ENCODE peak calls at places on chromosomes 12 and 14, in five cellular contexts. One of them, this sample, is unnamed. For H3K4me1, the result is how much of the 10 kb centered on the place peaks cover.

GRCh38 chr14:101521306-101521935 is 39.9 kb upstream of the DIO3 start:
- DNase-seq in PC-3: no peak
- DNase-seq in HCT116: no peak
- DNase-seq in H9: no peak
- DNase-seq in A549: no peak
- DNase-seq in this sample: no peak

GRCh38 chr12:25712169-25712568 is 159.1 kb upstream of the LMNTD1 start:
- DNase-seq in H9: no peak
- DNase-seq in HCT116: no peak
- DNase-seq in PC-3: no peak
- DNase-seq in A549: no peak
- DNase-seq in this sample: no peak

GRCh38 chr14:81400202-81400678 is at the start of gene STON2:
- DNase-seq in PC-3: peak
- DNase-seq in A549: peak
- DNase-seq in H9: no peak
- DNase-seq in HCT116: peak
- DNase-seq in this sample: no peak

GRCh38 chr14:20627337-20628032 is 14.0 kb downstream of the OR6S1 start:
- DNase-seq in A549: no peak
- DNase-seq in HCT116: no peak
- DNase-seq in H9: no peak
- DNase-seq in PC-3: peak
- DNase-seq in this sample: no peak

GRCh38 chr12:130764475-130765185 is 48.5 kb upstream of the RIMBP2 start:
- DNase-seq in A549: peak
- DNase-seq in PC-3: peak
- DNase-seq in H9: no peak
- DNase-seq in HCT116: peak
- DNase-seq in this sample: peak

GRCh38 chr14:90388437-90388836 is 8.4 kb upstream of the CALM1 start:
- DNase-seq in HCT116: peak
- DNase-seq in PC-3: peak
- DNase-seq in H9: peak
- DNase-seq in A549: peak
- DNase-seq in this sample: no peak

GRCh38 chr12:81208193-81208946 is 130.5 kb downstream of the ACSS3 start:
- DNase-seq in PC-3: no peak
- DNase-seq in A549: no peak
- DNase-seq in HCT116: no peak
- DNase-seq in H9: no peak
- DNase-seq in this sample: no peak

GRCh38 chr12:106953352-106954260 is 2.1 kb upstream of the TMEM263 start:
- DNase-seq in A549: no peak
- DNase-seq in HCT116: no peak
- DNase-seq in PC-3: peak
- DNase-seq in H9: no peak
- DNase-seq in this sample: no peak

GRCh38 chr12:71152838-71153237 is 5.0 kb downstream of the TSPAN8 start:
- DNase-seq in A549: no peak
- DNase-seq in H9: no peak
- DNase-seq in HCT116: no peak
- DNase-seq in PC-3: peak
- DNase-seq in this sample: no peak

GRCh38 chr12:93279849-93280412 is 97.8 kb upstream of the NUDT4 start:
- DNase-seq in A549: no peak
- DNase-seq in HCT116: no peak
- DNase-seq in H9: no peak
- DNase-seq in PC-3: peak
- DNase-seq in this sample: no peak

GRCh38 chr12:126189856-126190255 is 1124.6 kb downstream of the AACS start:
- DNase-seq in HCT116: no peak
- DNase-seq in A549: no peak
- DNase-seq in PC-3: no peak
- DNase-seq in H9: no peak
- DNase-seq in this sample: no peak

GRCh38 chr14:69726761-69727511 is 40.0 kb upstream of the SRSF5 start:
- DNase-seq in H9: peak
- DNase-seq in A549: peak
- DNase-seq in HCT116: no peak
- DNase-seq in PC-3: peak
- DNase-seq in this sample: peak

GRCh38 chr14:64671591-64671990 is 32.6 kb upstream of the PLEKHG3 start:
- DNase-seq in A549: peak
- DNase-seq in HCT116: peak
- DNase-seq in PC-3: peak
- DNase-seq in H9: no peak
- DNase-seq in this sample: peak

GRCh38 chr14:35932136-35932535 is 106.0 kb downstream of the BRMS1L start:
- DNase-seq in PC-3: no peak
- DNase-seq in HCT116: no peak
- DNase-seq in A549: no peak
- DNase-seq in H9: no peak
- DNase-seq in this sample: no peak

GRCh38 chr12:14853966-14854365 is 10.6 kb upstream of the ART4 start:
- DNase-seq in A549: no peak
- DNase-seq in PC-3: no peak
- DNase-seq in HCT116: no peak
- DNase-seq in H9: no peak
- DNase-seq in this sample: no peak

GRCh38 chr14:66008631-66009030 is 477.5 kb upstream of the CCDC196 start:
- DNase-seq in PC-3: no peak
- DNase-seq in HCT116: no peak
- DNase-seq in A549: no peak
- DNase-seq in H9: no peak
- DNase-seq in this sample: no peak

GRCh38 chr14:60506462-60506984 is 2.4 kb upstream of the SIX6 start:
- DNase-seq in HCT116: no peak
- DNase-seq in H9: peak
- DNase-seq in PC-3: no peak
- DNase-seq in A549: no peak
- DNase-seq in this sample: no peak

GRCh38 chr14:52110441-52111086 is 41.7 kb upstream of the NID2 start:
- DNase-seq in HCT116: no peak
- DNase-seq in PC-3: peak
- DNase-seq in H9: no peak
- DNase-seq in A549: peak
- DNase-seq in this sample: no peak

GRCh38 chr12:112433551-112433950 is 14.8 kb downstream of the PTPN11 start:
- DNase-seq in H9: no peak
- DNase-seq in HCT116: no peak
- DNase-seq in PC-3: no peak
- DNase-seq in A549: no peak
- DNase-seq in this sample: no peak

GRCh38 chr14:68394719-68395117 is 398.1 kb downstream of the ZFP36L1 start:
- DNase-seq in PC-3: no peak
- DNase-seq in HCT116: no peak
- DNase-seq in A549: no peak
- DNase-seq in H9: peak
- DNase-seq in this sample: no peak

GRCh38 chr12:21546721-21547120 is 20.6 kb downstream of the SPX start:
- DNase-seq in A549: no peak
- DNase-seq in H9: no peak
- DNase-seq in HCT116: no peak
- DNase-seq in PC-3: no peak
- DNase-seq in this sample: no peak

GRCh38 chr14:68098834-68099233 is 279.3 kb downstream of the RAD51B start:
- DNase-seq in A549: no peak
- DNase-seq in PC-3: no peak
- DNase-seq in H9: no peak
- DNase-seq in HCT116: no peak
- DNase-seq in this sample: no peak

DNA sequence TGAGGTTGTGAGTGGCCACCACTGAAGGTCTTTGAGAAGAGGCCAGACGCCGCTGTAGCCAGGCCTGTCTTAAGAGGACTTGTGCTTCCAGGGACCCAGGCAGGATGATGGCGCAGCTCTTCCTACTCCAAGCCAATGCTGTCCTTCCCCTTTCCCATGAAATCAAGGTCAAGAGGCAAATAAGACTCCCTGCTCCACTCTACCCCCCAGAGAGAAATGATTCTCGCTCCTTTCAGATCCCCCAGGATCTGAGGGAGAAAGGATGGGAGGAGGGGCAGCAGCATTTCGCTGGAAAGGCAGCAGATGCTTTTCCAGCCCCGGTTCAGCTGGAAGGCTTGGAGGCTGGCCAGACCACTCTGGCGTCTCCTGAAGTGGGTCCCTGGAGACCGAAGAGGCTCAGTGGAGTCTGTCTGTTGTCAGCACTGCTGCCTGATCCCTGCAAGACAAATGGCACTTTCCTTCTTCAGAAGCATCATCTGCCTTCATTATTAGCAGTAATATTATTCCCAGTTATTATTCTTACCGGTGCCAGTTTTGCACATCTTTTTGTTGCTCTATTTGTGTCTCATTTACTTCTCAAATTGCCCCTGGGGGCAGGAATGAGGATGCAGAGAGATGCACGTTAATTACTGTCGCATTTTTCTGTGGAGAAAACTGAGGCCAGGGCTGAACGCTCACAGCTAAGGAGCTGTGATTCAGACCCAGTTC is 51.4 kb downstream of the C14orf132 start:
- DNase-seq in A549: no peak
- DNase-seq in H9: no peak
- DNase-seq in HCT116: no peak
- DNase-seq in PC-3: no peak
- DNase-seq in this sample: no peak
- H3K4me1 ChIP-seq in A549: under half
- H3K4me1 ChIP-seq in H9: under half
- H3K4me1 ChIP-seq in HCT116: under half
- H3K4me1 ChIP-seq in PC-3: under half
- H3K4me1 ChIP-seq in this sample: under half

GRCh38 chr14:50980451-50980850 is 36.2 kb upstream of the PYGL start:
- DNase-seq in H9: no peak
- DNase-seq in PC-3: no peak
- DNase-seq in A549: no peak
- DNase-seq in HCT116: no peak
- DNase-seq in this sample: no peak
- H3K4me2 ChIP-seq in H9: no peak
- H3K4me2 ChIP-seq in PC-3: no peak
- H3K4me2 ChIP-seq in A549: no peak
- H3K4me2 ChIP-seq in HCT116: no peak
- H3K4me2 ChIP-seq in this sample: no peak

GRCh38 chr14:100025111-100025510 is 40.1 kb upstream of the EVL start:
- DNase-seq in HCT116: peak
- DNase-seq in A549: peak
- DNase-seq in PC-3: peak
- DNase-seq in H9: peak
- DNase-seq in this sample: peak
- TF ChIP-seq CTCF in HCT116: peak
- TF ChIP-seq CTCF in A549: peak
- TF ChIP-seq CTCF in PC-3: peak
- TF ChIP-seq CTCF in H9: peak
- TF ChIP-seq CTCF in this sample: peak

GRCh38 chr12:55993454-55993853 is 3.6 kb upstream of the SUOX start:
- DNase-seq in PC-3: no peak
- DNase-seq in H9: no peak
- DNase-seq in HCT116: no peak
- DNase-seq in A549: no peak
- DNase-seq in this sample: no peak
- H3K4me1 ChIP-seq in PC-3: under half
- H3K4me1 ChIP-seq in H9: under half
- H3K4me1 ChIP-seq in HCT116: under half
- H3K4me1 ChIP-seq in A549: under half
- H3K4me1 ChIP-seq in this sample: under half

GRCh38 chr12:50936821-50937220 is 15.5 kb upstream of the HIGD1C start:
- DNase-seq in A549: no peak
- DNase-seq in H9: no peak
- DNase-seq in HCT116: no peak
- DNase-seq in PC-3: no peak
- DNase-seq in this sample: no peak

GRCh38 chr12:50934981-50935807 is 17.1 kb upstream of the HIGD1C start:
- DNase-seq in A549: no peak
- DNase-seq in H9: no peak
- DNase-seq in PC-3: no peak
- DNase-seq in HCT116: no peak
- DNase-seq in this sample: no peak

GRCh38 chr12:50933459-50934124 is 18.8 kb upstream of the HIGD1C start:
- DNase-seq in PC-3: no peak
- DNase-seq in H9: no peak
- DNase-seq in A549: peak
- DNase-seq in HCT116: no peak
- DNase-seq in this sample: no peak

GRCh38 chr12:50932787-50933280 is 19.5 kb upstream of the HIGD1C start:
- DNase-seq in H9: no peak
- DNase-seq in HCT116: no peak
- DNase-seq in A549: no peak
- DNase-seq in PC-3: no peak
- DNase-seq in this sample: no peak

DNA sequence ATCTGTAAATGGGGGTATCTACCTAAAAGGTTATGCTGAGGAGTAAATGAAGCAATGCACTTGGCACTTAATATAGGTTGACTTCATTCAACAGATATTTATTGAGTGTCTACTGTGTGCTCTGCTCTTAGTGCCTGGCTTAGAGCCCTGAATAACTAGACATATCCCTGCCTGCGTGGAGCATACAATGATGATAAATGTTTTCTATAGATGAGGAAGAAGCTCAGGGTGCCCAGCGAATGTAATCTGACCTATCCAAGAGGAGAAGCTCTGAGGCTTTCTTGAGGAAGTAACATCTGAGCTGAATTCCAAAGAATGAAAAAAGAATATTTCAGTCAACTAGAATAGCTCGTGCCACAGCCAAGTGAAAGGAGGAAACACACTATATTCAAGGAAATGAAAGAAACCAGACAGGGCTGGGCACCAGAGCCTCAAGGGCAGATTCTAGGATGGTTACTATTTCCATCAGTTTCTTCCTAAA is 17.9 kb upstream of the HIGD1C start:
- DNase-seq in HCT116: no peak
- DNase-seq in PC-3: no peak
- DNase-seq in H9: no peak
- DNase-seq in A549: no peak
- DNase-seq in this sample: no peak
- H3K4me2 ChIP-seq in HCT116: no peak
- H3K4me2 ChIP-seq in PC-3: no peak
- H3K4me2 ChIP-seq in H9: no peak
- H3K4me2 ChIP-seq in A549: peak
- H3K4me2 ChIP-seq in this sample: no peak

GRCh38 chr12:114836609-114837008 is 152.6 kb upstream of the TBX3 start:
- DNase-seq in A549: no peak
- DNase-seq in PC-3: no peak
- DNase-seq in HCT116: no peak
- DNase-seq in H9: no peak
- DNase-seq in this sample: no peak
- TF ChIP-seq CTCF in A549: no peak
- TF ChIP-seq CTCF in PC-3: no peak
- TF ChIP-seq CTCF in HCT116: no peak
- TF ChIP-seq CTCF in H9: no peak
- TF ChIP-seq CTCF in this sample: no peak

This sample was measured in OCI-LY7.